ENCODE peak calls at places on chromosomes 7 and 10, in six cellular contexts. One of them, this sample, is unnamed.

GRCh38 chr7:31101544-31101943 is 49.4 kb downstream of the ADCYAP1R1 start:
- DNase-seq in activated gamma-delta T cell: no peak
- DNase-seq in HL-60: no peak
- DNase-seq in sigmoid colon: no peak
- DNase-seq in lower leg skin: no peak
- DNase-seq in Calu3: no peak
- DNase-seq in this sample: no peak

GRCh38 chr7:114825423-114825951 is 96.4 kb upstream of the MDFIC start:
- DNase-seq in activated gamma-delta T cell: no peak
- DNase-seq in lower leg skin: no peak
- DNase-seq in Calu3: no peak
- DNase-seq in HL-60: no peak
- DNase-seq in sigmoid colon: no peak
- DNase-seq in this sample: no peak

GRCh38 chr7:2508327-2509231 is 11.0 kb upstream of the LFNG start:
- DNase-seq in activated gamma-delta T cell: peak; percentile 76
- DNase-seq in sigmoid colon: peak; percentile 84
- DNase-seq in Calu3: peak; percentile 47
- DNase-seq in lower leg skin: no peak
- DNase-seq in HL-60: peak; percentile 83
- DNase-seq in this sample: no peak

GRCh38 chr10:124091646-124092269 is 1.6 kb downstream of the CHST15 start:
- DNase-seq in HL-60: no peak
- DNase-seq in Calu3: peak; percentile 31
- DNase-seq in sigmoid colon: peak; percentile 87
- DNase-seq in lower leg skin: no peak
- DNase-seq in activated gamma-delta T cell: no peak
- DNase-seq in this sample: no peak

GRCh38 chr10:59148701-59149100 is 27.7 kb upstream of the PHYHIPL start:
- DNase-seq in Calu3: no peak
- DNase-seq in sigmoid colon: no peak
- DNase-seq in activated gamma-delta T cell: no peak
- DNase-seq in lower leg skin: no peak
- DNase-seq in HL-60: no peak
- DNase-seq in this sample: no peak

GRCh38 chr10:58239561-58240169 is 28.0 kb downstream of the IPMK start:
- DNase-seq in sigmoid colon: no peak
- DNase-seq in activated gamma-delta T cell: no peak
- DNase-seq in Calu3: no peak
- DNase-seq in lower leg skin: no peak
- DNase-seq in HL-60: no peak
- DNase-seq in this sample: no peak

GRCh38 chr7:65477326-65477725 is 103.7 kb downstream of the ZNF92 start:
- DNase-seq in Calu3: no peak
- DNase-seq in lower leg skin: no peak
- DNase-seq in activated gamma-delta T cell: no peak
- DNase-seq in sigmoid colon: no peak
- DNase-seq in HL-60: no peak
- DNase-seq in this sample: no peak

GRCh38 chr10:70683601-70684329 is 11.5 kb downstream of the ADAMTS14 start:
- DNase-seq in Calu3: no peak
- DNase-seq in lower leg skin: no peak
- DNase-seq in sigmoid colon: no peak
- DNase-seq in HL-60: no peak
- DNase-seq in activated gamma-delta T cell: no peak
- DNase-seq in this sample: no peak

GRCh38 chr7:47080816-47081215 is 501.1 kb downstream of the TNS3 start:
- DNase-seq in sigmoid colon: no peak
- DNase-seq in activated gamma-delta T cell: no peak
- DNase-seq in HL-60: no peak
- DNase-seq in lower leg skin: no peak
- DNase-seq in Calu3: no peak
- DNase-seq in this sample: no peak

This sample was measured in GM12864.